ENCODE peak calls at places on chromosomes 11 and 22, in six cellular contexts. X is activated T-helper 1 cell treated with anti-CD3 and anti-CD28 coated beads, Interleukin-12 subunit alpha, Interleukin-12 subunit beta, Interleukin-2, Interleukin-4 antibody, amounts not matched to agents 30 ng/mL and 10 ng/mL and 1 ng/mL, durations not matched to agents 14 hours and 24 hours and 36 hours; J is heart right ventricle; T is central memory CD4-positive, alpha-beta T cell; R is nucleus accumbens; S is pancreas. I is an unnamed sample.

GRCh38 chr11:129298990-129299389 is 76.7 kb upstream of the BARX2 start:
- DNase-seq in J (no peak), T (no peak), R (no peak), X (no peak), S (no peak), I (no peak)

GRCh38 chr11:13384837-13385417 is 78.1 kb downstream of the BTBD10 start:
- DNase-seq in X (no peak), R (no peak), T (peak), S (no peak), J (peak), I (peak)

GRCh38 chr11:92425127-92425526 is 200.5 kb downstream of the FAT3 start:
- DNase-seq in J (no peak), X (no peak), S (no peak), T (no peak), R (no peak), I (no peak)

GRCh38 chr11:3138178-3139085 is 26.7 kb downstream of the OSBPL5 start:
- DNase-seq in X (no peak), R (no peak), T (no peak), J (no peak), S (peak), I (no peak)

GRCh38 chr11:8719260-8720190 is 36.9 kb downstream of the RPL27A start:
- DNase-seq in J (peak), X (no peak), R (no peak), T (no peak), S (peak), I (no peak)

GRCh38 chr22:49146511-49146910 is 681.2 kb downstream of the BRD1 start:
- DNase-seq in R (no peak), X (no peak), T (no peak), J (no peak), S (no peak), I (no peak)

GRCh38 chr22:49570032-49570848 is 257.4 kb downstream of the BRD1 start:
- DNase-seq in R (no peak), S (no peak), J (no peak), X (no peak), T (no peak), I (no peak)

GRCh38 chr11:86447763-86448480 is 73.2 kb downstream of the CCDC81 start:
- DNase-seq in R (no peak), S (no peak), T (no peak), J (no peak), X (peak), I (no peak)

GRCh38 chr22:22074634-22075381 is 92.2 kb upstream of the TOP3B start:
- DNase-seq in X (no peak), R (no peak), S (no peak), J (no peak), T (no peak), I (no peak)

GRCh38 chr22:19974233-19974861 is 32.7 kb upstream of the TXNRD2 start:
- DNase-seq in T (no peak), X (no peak), R (peak), J (no peak), S (no peak), I (no peak)

GRCh38 chr11:111344032-111344431 is 35.0 kb downstream of the POU2AF1 start:
- DNase-seq in T (no peak), R (no peak), X (no peak), J (no peak), S (no peak), I (no peak)

GRCh38 chr11:75199412-75199955 is 41.1 kb upstream of the TPBGL start:
- DNase-seq in J (no peak), R (no peak), T (no peak), S (no peak), X (no peak), I (no peak)

GRCh38 chr11:116879789-116880402 is 42.5 kb upstream of the APOA1 start:
- DNase-seq in T (peak), R (no peak), X (no peak), S (no peak), J (peak), I (no peak)